ENCODE peak calls at places on chromosomes 11 and 22, in seven cellular contexts. One of them, this sample, is unnamed.

GRCh38 chr11:44949160-44950035 is 1.3 kb downstream of the TP53I11 start:
- DNase-seq in ovary: no peak
- DNase-seq in CD4-positive, CD25-positive, alpha-beta regulatory T cell: peak
- DNase-seq in astrocyte of the spinal cord: no peak
- DNase-seq in IMR-90: peak
- DNase-seq in transverse colon: peak
- DNase-seq in K562: peak
- DNase-seq in this sample: no peak

GRCh38 chr11:44033411-44033850 is 14.3 kb upstream of the ACCSL start:
- DNase-seq in transverse colon: no peak
- DNase-seq in CD4-positive, CD25-positive, alpha-beta regulatory T cell: no peak
- DNase-seq in IMR-90: no peak
- DNase-seq in astrocyte of the spinal cord: no peak
- DNase-seq in ovary: no peak
- DNase-seq in K562: no peak
- DNase-seq in this sample: no peak

GRCh38 chr11:66292543-66293332 is 1.0 kb downstream of the TMEM151A start:
- DNase-seq in astrocyte of the spinal cord: no peak
- DNase-seq in ovary: no peak
- DNase-seq in IMR-90: no peak
- DNase-seq in transverse colon: no peak
- DNase-seq in K562: no peak
- DNase-seq in CD4-positive, CD25-positive, alpha-beta regulatory T cell: no peak
- DNase-seq in this sample: no peak

GRCh38 chr11:124518900-124519541 is 24.4 kb downstream of the OR8B12 start:
- DNase-seq in ovary: no peak
- DNase-seq in astrocyte of the spinal cord: no peak
- DNase-seq in K562: no peak
- DNase-seq in transverse colon: no peak
- DNase-seq in IMR-90: peak
- DNase-seq in CD4-positive, CD25-positive, alpha-beta regulatory T cell: no peak
- DNase-seq in this sample: no peak

GRCh38 chr11:61851128-61851899 is 23.2 kb downstream of the FADS2 start:
- DNase-seq in CD4-positive, CD25-positive, alpha-beta regulatory T cell: no peak
- DNase-seq in transverse colon: no peak
- DNase-seq in ovary: no peak
- DNase-seq in astrocyte of the spinal cord: no peak
- DNase-seq in IMR-90: no peak
- DNase-seq in K562: no peak
- DNase-seq in this sample: no peak

GRCh38 chr11:118615282-118615979 is 8.0 kb downstream of the PHLDB1 start:
- DNase-seq in transverse colon: no peak
- DNase-seq in K562: no peak
- DNase-seq in ovary: no peak
- DNase-seq in CD4-positive, CD25-positive, alpha-beta regulatory T cell: no peak
- DNase-seq in astrocyte of the spinal cord: no peak
- DNase-seq in IMR-90: no peak
- DNase-seq in this sample: no peak

GRCh38 chr22:23403720-23404688 is 176.1 kb downstream of the IGLL1 start:
- DNase-seq in astrocyte of the spinal cord: no peak
- DNase-seq in K562: no peak
- DNase-seq in CD4-positive, CD25-positive, alpha-beta regulatory T cell: no peak
- DNase-seq in transverse colon: no peak
- DNase-seq in ovary: no peak
- DNase-seq in IMR-90: no peak
- DNase-seq in this sample: no peak

GRCh38 chr11:57776101-57776511 is 14.5 kb downstream of the CTNND1 start:
- DNase-seq in IMR-90: peak
- DNase-seq in astrocyte of the spinal cord: peak
- DNase-seq in ovary: no peak
- DNase-seq in CD4-positive, CD25-positive, alpha-beta regulatory T cell: no peak
- DNase-seq in K562: no peak
- DNase-seq in transverse colon: no peak
- DNase-seq in this sample: no peak

GRCh38 chr11:106457727-106458126 is 380.3 kb downstream of the AASDHPPT start:
- DNase-seq in CD4-positive, CD25-positive, alpha-beta regulatory T cell: no peak
- DNase-seq in K562: no peak
- DNase-seq in IMR-90: peak
- DNase-seq in ovary: no peak
- DNase-seq in transverse colon: no peak
- DNase-seq in astrocyte of the spinal cord: peak
- DNase-seq in this sample: no peak

GRCh38 chr22:21791635-21792625 is 56.3 kb upstream of the YPEL1 start:
- DNase-seq in IMR-90: peak
- DNase-seq in CD4-positive, CD25-positive, alpha-beta regulatory T cell: no peak
- DNase-seq in K562: peak
- DNase-seq in astrocyte of the spinal cord: no peak
- DNase-seq in ovary: no peak
- DNase-seq in transverse colon: no peak
- DNase-seq in this sample: peak

GRCh38 chr11:114297806-114298700 is 1.9 kb downstream of the NNMT start:
- DNase-seq in ovary: no peak
- DNase-seq in astrocyte of the spinal cord: peak
- DNase-seq in transverse colon: no peak
- DNase-seq in K562: peak
- DNase-seq in CD4-positive, CD25-positive, alpha-beta regulatory T cell: no peak
- DNase-seq in IMR-90: no peak
- DNase-seq in this sample: no peak

GRCh38 chr22:18096823-18097222 is 13.8 kb upstream of the TUBA8 start:
- DNase-seq in transverse colon: no peak
- DNase-seq in ovary: no peak
- DNase-seq in astrocyte of the spinal cord: no peak
- DNase-seq in IMR-90: no peak
- DNase-seq in CD4-positive, CD25-positive, alpha-beta regulatory T cell: no peak
- DNase-seq in K562: no peak
- DNase-seq in this sample: no peak

GRCh38 chr11:121367434-121367833 is 74.9 kb downstream of the SC5D start:
- DNase-seq in CD4-positive, CD25-positive, alpha-beta regulatory T cell: no peak
- DNase-seq in astrocyte of the spinal cord: peak
- DNase-seq in ovary: no peak
- DNase-seq in transverse colon: no peak
- DNase-seq in K562: no peak
- DNase-seq in IMR-90: peak
- DNase-seq in this sample: peak

GRCh38 chr11:123518496-123519054 is 88.5 kb downstream of the GRAMD1B start:
- DNase-seq in ovary: no peak
- DNase-seq in CD4-positive, CD25-positive, alpha-beta regulatory T cell: no peak
- DNase-seq in astrocyte of the spinal cord: no peak
- DNase-seq in IMR-90: no peak
- DNase-seq in transverse colon: no peak
- DNase-seq in K562: no peak
- DNase-seq in this sample: no peak

GRCh38 chr11:110092577-110093406 is at the start of gene ZC3H12C:
- DNase-seq in IMR-90: peak
- DNase-seq in ovary: peak
- DNase-seq in astrocyte of the spinal cord: peak
- DNase-seq in transverse colon: peak
- DNase-seq in CD4-positive, CD25-positive, alpha-beta regulatory T cell: peak
- DNase-seq in K562: peak
- DNase-seq in this sample: peak
- H3K4me3 ChIP-seq in IMR-90: peak
- H3K4me3 ChIP-seq in ovary: peak
- H3K4me3 ChIP-seq in astrocyte of the spinal cord: peak
- H3K4me3 ChIP-seq in transverse colon: peak
- H3K4me3 ChIP-seq in CD4-positive, CD25-positive, alpha-beta regulatory T cell: peak
- H3K4me3 ChIP-seq in K562: peak
- H3K4me3 ChIP-seq in this sample: peak

GRCh38 chr22:39242389-39242808 is 2.4 kb downstream of the PDGFB start:
- DNase-seq in K562: peak
- DNase-seq in ovary: no peak
- DNase-seq in IMR-90: no peak
- DNase-seq in transverse colon: no peak
- DNase-seq in astrocyte of the spinal cord: no peak
- DNase-seq in CD4-positive, CD25-positive, alpha-beta regulatory T cell: no peak
- DNase-seq in this sample: no peak

GRCh38 chr22:39243443-39244072 is 1.2 kb downstream of the PDGFB start:
- DNase-seq in transverse colon: no peak
- DNase-seq in K562: peak
- DNase-seq in IMR-90: no peak
- DNase-seq in CD4-positive, CD25-positive, alpha-beta regulatory T cell: no peak
- DNase-seq in ovary: no peak
- DNase-seq in astrocyte of the spinal cord: no peak
- DNase-seq in this sample: no peak

GRCh38 chr22:39240841-39241631 is 3.7 kb downstream of the PDGFB start:
- DNase-seq in CD4-positive, CD25-positive, alpha-beta regulatory T cell: peak
- DNase-seq in IMR-90: no peak
- DNase-seq in K562: peak
- DNase-seq in transverse colon: peak
- DNase-seq in astrocyte of the spinal cord: no peak
- DNase-seq in ovary: no peak
- DNase-seq in this sample: no peak

GRCh38 chr22:39242809-39243442 is 1.9 kb downstream of the PDGFB start:
- DNase-seq in K562: no peak
- DNase-seq in IMR-90: no peak
- DNase-seq in CD4-positive, CD25-positive, alpha-beta regulatory T cell: peak
- DNase-seq in ovary: no peak
- DNase-seq in transverse colon: no peak
- DNase-seq in astrocyte of the spinal cord: no peak
- DNase-seq in this sample: no peak

DNA sequence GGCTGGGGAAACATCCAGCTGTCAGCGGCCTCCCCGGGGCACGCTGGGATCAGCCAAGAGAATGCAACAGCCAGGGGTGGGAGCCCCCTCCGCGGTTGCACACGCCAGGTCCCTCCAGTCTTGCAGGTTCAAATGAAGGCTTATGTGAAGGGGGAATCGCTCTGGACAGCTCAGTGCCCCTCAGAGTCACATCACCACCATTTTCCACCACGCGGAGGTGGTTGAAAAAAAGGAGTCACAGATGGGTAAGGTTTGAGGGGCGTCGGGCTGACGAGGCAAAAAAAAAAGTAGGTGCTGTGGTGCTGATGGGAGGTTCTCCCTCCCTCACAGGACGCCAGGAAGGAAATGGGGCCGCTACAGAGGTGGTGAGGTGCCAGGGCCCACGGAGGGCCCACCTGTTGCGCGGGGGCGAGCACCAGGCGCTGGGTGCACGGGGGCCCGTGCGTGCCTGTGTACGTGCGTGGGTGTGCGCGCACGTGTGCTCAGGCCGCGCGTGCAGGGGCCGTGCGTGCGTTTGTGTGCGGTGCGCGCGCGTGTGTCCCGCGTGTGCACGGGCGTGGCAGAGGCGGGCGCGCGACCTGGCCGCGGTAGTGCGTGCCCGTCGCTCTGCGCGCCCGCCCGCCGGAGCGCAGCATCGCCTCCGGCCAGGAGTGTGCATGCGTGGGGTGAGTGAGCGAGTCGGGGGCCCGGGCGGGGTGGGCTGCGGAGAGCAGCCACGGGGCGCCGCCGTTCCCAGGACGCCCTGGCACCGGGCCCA is 3.0 kb downstream of the PDGFB start:
- DNase-seq in transverse colon: no peak
- DNase-seq in ovary: no peak
- DNase-seq in astrocyte of the spinal cord: no peak
- DNase-seq in CD4-positive, CD25-positive, alpha-beta regulatory T cell: peak
- DNase-seq in K562: no peak
- DNase-seq in IMR-90: no peak
- DNase-seq in this sample: no peak
- H3K4me3 ChIP-seq in transverse colon: peak
- H3K4me3 ChIP-seq in ovary: peak
- H3K4me3 ChIP-seq in astrocyte of the spinal cord: no peak
- H3K4me3 ChIP-seq in CD4-positive, CD25-positive, alpha-beta regulatory T cell: no peak
- H3K4me3 ChIP-seq in K562: no peak
- H3K4me3 ChIP-seq in IMR-90: no peak
- H3K4me3 ChIP-seq in this sample: peak

DNA sequence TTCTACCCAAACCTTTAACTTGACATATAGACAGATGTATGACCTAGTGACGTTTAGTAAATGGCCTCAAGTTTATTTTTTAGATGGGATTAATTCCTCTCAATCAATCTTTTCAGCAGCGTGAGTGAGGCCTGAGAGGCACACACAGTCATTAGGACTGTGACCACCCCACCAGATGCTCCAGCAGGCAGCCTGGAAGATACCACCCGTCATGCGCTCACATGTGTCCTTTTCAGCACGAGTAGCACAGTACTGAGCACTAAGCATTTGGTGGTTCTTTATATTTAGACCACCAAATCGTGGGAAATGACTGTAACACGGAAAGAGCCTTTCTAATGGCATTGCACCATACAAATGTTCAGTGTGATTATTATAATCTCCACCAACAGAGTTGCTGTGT is 354.6 kb upstream of the DDI1 start:
- DNase-seq in astrocyte of the spinal cord: no peak
- DNase-seq in CD4-positive, CD25-positive, alpha-beta regulatory T cell: no peak
- DNase-seq in K562: no peak
- DNase-seq in ovary: no peak
- DNase-seq in transverse colon: no peak
- DNase-seq in IMR-90: no peak
- DNase-seq in this sample: no peak
- H3K4me3 ChIP-seq in astrocyte of the spinal cord: no peak
- H3K4me3 ChIP-seq in CD4-positive, CD25-positive, alpha-beta regulatory T cell: no peak
- H3K4me3 ChIP-seq in K562: no peak
- H3K4me3 ChIP-seq in ovary: no peak
- H3K4me3 ChIP-seq in transverse colon: no peak
- H3K4me3 ChIP-seq in IMR-90: no peak
- H3K4me3 ChIP-seq in this sample: no peak

GRCh38 chr11:71936825-71937224 is 8.0 kb downstream of the RNF121 start:
- DNase-seq in ovary: no peak
- DNase-seq in astrocyte of the spinal cord: peak
- DNase-seq in K562: no peak
- DNase-seq in transverse colon: no peak
- DNase-seq in IMR-90: peak
- DNase-seq in CD4-positive, CD25-positive, alpha-beta regulatory T cell: no peak
- DNase-seq in this sample: no peak

GRCh38 chr11:71937826-71938225 is 9.0 kb downstream of the RNF121 start:
- DNase-seq in ovary: no peak
- DNase-seq in transverse colon: no peak
- DNase-seq in astrocyte of the spinal cord: no peak
- DNase-seq in CD4-positive, CD25-positive, alpha-beta regulatory T cell: no peak
- DNase-seq in IMR-90: no peak
- DNase-seq in K562: no peak
- DNase-seq in this sample: no peak

GRCh38 chr11:71935338-71935925 is 6.6 kb downstream of the RNF121 start:
- DNase-seq in K562: no peak
- DNase-seq in ovary: no peak
- DNase-seq in transverse colon: no peak
- DNase-seq in IMR-90: no peak
- DNase-seq in astrocyte of the spinal cord: no peak
- DNase-seq in CD4-positive, CD25-positive, alpha-beta regulatory T cell: no peak
- DNase-seq in this sample: no peak

GRCh38 chr11:71946144-71946571 is 17.3 kb downstream of the RNF121 start:
- DNase-seq in astrocyte of the spinal cord: peak
- DNase-seq in ovary: no peak
- DNase-seq in CD4-positive, CD25-positive, alpha-beta regulatory T cell: no peak
- DNase-seq in transverse colon: no peak
- DNase-seq in IMR-90: peak
- DNase-seq in K562: no peak
- DNase-seq in this sample: no peak

DNA sequence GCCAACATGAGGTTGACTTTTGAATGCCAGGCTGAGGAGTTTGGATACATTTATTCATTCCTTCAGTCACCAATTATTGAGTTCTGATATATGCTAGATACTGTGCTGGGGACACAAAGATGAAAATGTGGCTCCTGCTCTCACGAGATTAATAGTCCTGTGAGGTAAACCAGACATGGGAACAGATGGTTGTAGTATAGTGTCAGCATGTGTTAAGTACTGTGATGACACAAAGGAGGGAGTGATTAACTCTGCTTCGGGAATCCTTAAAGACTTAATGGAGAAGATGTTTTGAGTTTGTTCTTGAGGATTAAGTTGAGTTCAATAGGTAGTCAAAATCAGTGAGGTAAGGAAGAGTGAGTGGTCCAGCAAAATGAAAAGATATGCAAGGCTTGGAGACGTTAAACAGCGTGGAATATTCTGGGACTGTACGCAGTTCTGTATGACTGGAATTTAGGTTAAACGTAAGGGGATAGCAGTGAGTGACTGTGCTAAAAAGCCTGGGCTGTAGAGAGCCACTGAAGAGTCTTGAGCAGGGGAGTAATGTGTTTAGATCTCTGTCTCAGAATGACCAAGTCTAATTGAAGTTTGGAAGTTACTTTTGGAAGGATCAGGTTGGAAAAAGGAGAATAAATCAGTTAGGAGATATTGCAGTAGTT is 11.8 kb downstream of the RNF121 start:
- DNase-seq in IMR-90: no peak
- DNase-seq in astrocyte of the spinal cord: no peak
- DNase-seq in CD4-positive, CD25-positive, alpha-beta regulatory T cell: no peak
- DNase-seq in ovary: no peak
- DNase-seq in transverse colon: no peak
- DNase-seq in K562: no peak
- DNase-seq in this sample: no peak
- H3K4me3 ChIP-seq in IMR-90: no peak
- H3K4me3 ChIP-seq in astrocyte of the spinal cord: no peak
- H3K4me3 ChIP-seq in CD4-positive, CD25-positive, alpha-beta regulatory T cell: no peak
- H3K4me3 ChIP-seq in ovary: no peak
- H3K4me3 ChIP-seq in transverse colon: no peak
- H3K4me3 ChIP-seq in K562: no peak
- H3K4me3 ChIP-seq in this sample: no peak

This sample was measured in GM12864.